ENCODE peak calls at places on chromosome 2, in ten cellular contexts. G is neuronal stem cell, Z is uterus, F is adrenal gland, V is upper lobe of right lung, C is GM23338, A is transverse colon, T is psoas muscle, X is Panc1, H is ovary. W is an unnamed sample.

GRCh38 chr2:73920577-73921545 is 5.8 kb upstream of the DGUOK start:
- DNase-seq in F (no peak), T (peak; percentile 21), G (peak; percentile 33), Z (peak; percentile 25), A (peak; percentile 53), C (peak; percentile 93), V (peak; percentile 75), X (no peak), H (no peak), W (peak; percentile 55)

GRCh38 chr2:188365058-188365641 is 73.5 kb downstream of the GULP1 start:
- DNase-seq in F (no peak), H (no peak), V (no peak), T (no peak), G (no peak), X (no peak), A (no peak), C (no peak), Z (no peak), W (no peak)

GRCh38 chr2:28649481-28650260 is 102.0 kb upstream of the PPP1CB start:
- DNase-seq in F (no peak), H (no peak), Z (no peak), C (no peak), A (no peak), X (no peak), G (no peak), T (no peak), V (no peak), W (no peak)

GRCh38 chr2:18585526-18585925 is 3.8 kb downstream of the NT5C1B start:
- DNase-seq in H (no peak), V (no peak), T (no peak), G (no peak), C (no peak), F (no peak), Z (no peak), A (no peak), X (no peak), W (no peak)

GRCh38 chr2:85741211-85741610 is 12.6 kb upstream of the ATOH8 start:
- DNase-seq in A (no peak), H (no peak), G (no peak), T (no peak), X (no peak), C (no peak), V (peak; percentile 69), Z (no peak), F (no peak), W (no peak)

GRCh38 chr2:158973511-158973956 is 5.1 kb downstream of the TANC1 start:
- DNase-seq in G (no peak), X (no peak), C (no peak), T (no peak), Z (no peak), F (no peak), A (no peak), V (no peak), H (no peak), W (no peak)

GRCh38 chr2:136118819-136119716 is 1.1 kb upstream of the CXCR4 start:
- DNase-seq in C (peak; percentile 49), F (peak; percentile 75), Z (no peak), T (peak; percentile 48), V (peak; percentile 87), H (no peak), G (peak; percentile 23), X (no peak), A (peak; percentile 82), W (peak; percentile 14)

GRCh38 chr2:479505-480161 is 191.7 kb upstream of the ALKAL2 start:
- DNase-seq in A (no peak), G (no peak), V (no peak), Z (no peak), T (no peak), C (no peak), X (no peak), F (no peak), H (no peak), W (no peak)

GRCh38 chr2:176501652-176502051 is 232.4 kb downstream of the MTX2 start:
- DNase-seq in F (no peak), A (no peak), Z (no peak), X (no peak), V (no peak), C (no peak), T (no peak), H (no peak), G (no peak), W (no peak)

GRCh38 chr2:144493027-144493809 is 26.7 kb downstream of the ZEB2 start:
- DNase-seq in X (no peak), V (no peak), T (no peak), C (no peak), G (no peak), H (no peak), A (no peak), F (no peak), Z (no peak), W (no peak)

GRCh38 chr2:120205901-120206581 is 17.2 kb downstream of the TMEM185B start:
- DNase-seq in X (no peak), T (no peak), V (no peak), H (no peak), A (peak; percentile 67), Z (no peak), F (no peak), C (peak; percentile 81), G (peak; percentile 35), W (peak; percentile 69)

GRCh38 chr2:66701656-66702055 is 266.7 kb downstream of the MEIS1 start:
- DNase-seq in G (no peak), H (no peak), F (no peak), Z (no peak), C (no peak), X (no peak), A (no peak), T (no peak), V (no peak), W (no peak)
- H3K4me1 ChIP-seq in G (peaks cover 11% of the 10 kb centered on the region), H (peaks cover 2% of the 10 kb centered on the region), F (peaks cover 9% of the 10 kb centered on the region), Z (peaks cover 12% of the 10 kb centered on the region), C (peaks cover 35% of the 10 kb centered on the region), X (no peaks in the 10 kb centered on the region), A (no peaks in the 10 kb centered on the region), T (no peaks in the 10 kb centered on the region), V (no peaks in the 10 kb centered on the region), W (peaks cover 34% of the 10 kb centered on the region)

GRCh38 chr2:69167469-69167822 is 154.5 kb downstream of the ANTXR1 start:
- DNase-seq in X (no peak), A (no peak), T (no peak), H (no peak), F (no peak), C (no peak), V (no peak), G (no peak), Z (no peak), W (no peak)

GRCh38 chr2:69171070-69171811 is 158.3 kb downstream of the ANTXR1 start:
- DNase-seq in V (no peak), H (peak; percentile 24), T (no peak), Z (no peak), G (no peak), F (no peak), X (no peak), C (no peak), A (no peak), W (no peak)

GRCh38 chr2:69169990-69170389 is 157.0 kb downstream of the ANTXR1 start:
- DNase-seq in F (no peak), H (no peak), T (no peak), A (no peak), X (no peak), Z (no peak), G (no peak), V (no peak), C (no peak), W (no peak)

GRCh38 chr2:69168144-69168813 is 155.3 kb downstream of the ANTXR1 start:
- DNase-seq in X (no peak), H (no peak), V (no peak), T (no peak), G (no peak), F (no peak), C (no peak), Z (no peak), A (no peak), W (no peak)

DNA sequence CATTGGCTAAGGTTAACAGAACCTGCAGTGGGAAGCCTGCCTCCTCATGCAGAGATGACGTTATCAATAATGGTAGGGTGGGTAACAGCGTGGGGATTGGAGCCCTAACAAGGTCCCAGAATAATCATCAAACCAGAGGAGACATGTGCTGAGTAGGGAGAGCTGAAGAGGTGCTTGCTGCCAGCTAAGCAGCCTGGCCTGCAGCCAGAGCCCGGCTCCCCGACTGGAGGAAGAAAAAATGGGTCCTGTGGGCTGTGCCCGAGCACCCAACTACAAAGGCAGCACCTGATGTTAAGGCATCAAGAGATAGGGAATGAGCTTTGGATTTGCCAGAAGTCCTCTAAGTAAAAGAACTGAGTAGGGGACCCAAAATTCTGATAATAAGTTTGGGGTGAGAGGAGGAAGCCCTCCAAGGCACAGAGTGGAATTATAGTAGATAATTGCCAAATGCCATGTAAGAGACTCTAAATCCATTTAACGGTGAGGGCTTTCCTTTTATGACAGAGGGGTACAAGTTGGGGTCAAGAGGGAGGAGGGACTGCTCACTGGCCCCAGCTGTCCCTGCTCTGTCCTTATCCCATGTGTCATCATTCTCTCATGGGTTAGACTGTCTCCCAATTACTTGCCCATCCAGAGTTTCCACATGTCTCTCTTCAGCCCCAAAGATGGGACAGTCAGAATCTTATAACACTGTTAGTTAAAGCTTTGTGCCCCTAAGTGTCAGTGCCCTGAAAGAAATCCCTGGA is 156.1 kb downstream of the ANTXR1 start:
- DNase-seq in T (no peak), V (no peak), F (no peak), G (no peak), A (no peak), C (no peak), X (no peak), H (no peak), Z (no peak), W (no peak)
- H3K4me1 ChIP-seq in T (peaks cover 12% of the 10 kb centered on the region), V (peaks cover 12% of the 10 kb centered on the region), F (no peaks in the 10 kb centered on the region), G (no peaks in the 10 kb centered on the region), A (peaks cover 12% of the 10 kb centered on the region), C (no peaks in the 10 kb centered on the region), X (peaks cover 3% of the 10 kb centered on the region), H (peaks cover 24% of the 10 kb centered on the region), Z (peaks cover 5% of the 10 kb centered on the region), W (peaks cover 13% of the 10 kb centered on the region)

DNA sequence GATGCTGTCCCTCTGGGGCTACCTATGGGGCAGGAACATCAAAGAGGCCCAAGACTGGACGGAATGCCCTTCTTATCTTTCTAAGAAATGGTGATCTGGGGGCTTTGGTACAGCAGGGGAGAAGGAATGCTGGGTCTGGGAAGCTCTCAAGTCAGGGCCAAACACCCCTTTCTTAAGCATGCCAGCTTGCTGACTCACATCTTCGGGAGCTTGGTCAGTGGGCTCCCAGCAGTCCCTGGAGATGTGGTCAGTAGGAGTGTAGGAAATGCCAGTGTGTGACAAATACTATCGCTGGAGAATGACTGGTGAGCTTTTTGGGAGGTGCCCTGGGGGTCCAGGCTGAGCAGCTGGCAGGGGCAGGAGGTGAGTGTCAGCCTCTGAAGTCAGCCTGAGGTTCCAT is 105.0 kb upstream of the CDC42EP3 start:
- DNase-seq in X (no peak), F (no peak), Z (no peak), A (no peak), C (no peak), H (no peak), T (no peak), V (no peak), G (no peak), W (peak; percentile 38)
- H3K4me1 ChIP-seq in X (no peaks in the 10 kb centered on the region), F (no peaks in the 10 kb centered on the region), Z (peaks cover 17% of the 10 kb centered on the region), A (peaks cover 34% of the 10 kb centered on the region), C (no peaks in the 10 kb centered on the region), H (peaks cover 7% of the 10 kb centered on the region), T (peaks cover 23% of the 10 kb centered on the region), V (no peaks in the 10 kb centered on the region), G (no peaks in the 10 kb centered on the region), W (peaks cover 40% of the 10 kb centered on the region)

DNA sequence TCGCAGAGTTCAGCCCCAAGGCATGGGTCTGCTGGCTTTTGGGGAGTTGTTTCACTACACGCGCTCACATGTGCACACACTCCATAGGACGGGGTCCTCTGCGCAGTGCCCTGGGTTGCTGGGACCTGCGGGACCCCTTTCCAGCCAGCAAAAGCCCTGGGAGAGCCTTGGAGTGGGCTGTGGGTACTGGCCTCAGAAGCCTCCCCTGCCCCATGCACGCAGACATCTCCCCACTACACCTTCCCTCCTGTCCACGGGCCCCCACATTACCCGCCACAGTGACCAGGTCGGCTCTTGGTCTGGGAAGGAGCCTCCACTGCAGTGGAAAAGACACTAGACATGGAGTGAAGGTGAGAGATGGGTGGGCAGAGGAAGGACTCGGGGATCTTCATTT is 48.5 kb downstream of the FAM168B start:
- DNase-seq in G (no peak), Z (no peak), X (no peak), T (no peak), F (peak; percentile 38), V (peak; percentile 39), H (no peak), A (no peak), C (no peak), W (no peak)
- H3K4me1 ChIP-seq in G (no peaks in the 10 kb centered on the region), Z (no peaks in the 10 kb centered on the region), X (no peaks in the 10 kb centered on the region), T (peaks cover 37% of the 10 kb centered on the region), F (no peaks in the 10 kb centered on the region), V (no peaks in the 10 kb centered on the region), H (no peaks in the 10 kb centered on the region), A (no peaks in the 10 kb centered on the region), C (no peaks in the 10 kb centered on the region), W (no peaks in the 10 kb centered on the region)

W was measured in hepatocyte.